ENCODE peak calls at places on chromosomes 13 and 19, in five cellular contexts. One of them, this sample, is unnamed. For H3K9me3 and H3K27me3, the result is how much of the 10 kb centered on the place peaks cover.

GRCh38 chr19:54133312-54133956 is 4.1 kb upstream of the CNOT3 start:
- DNase-seq in HCT116: peak
- DNase-seq in fibroblast of lung: no peak
- DNase-seq in PC-3: peak
- DNase-seq in right cardiac atrium: no peak
- DNase-seq in this sample: no peak

GRCh38 chr19:11737964-11738745 is 591 bp downstream of the ZNF823 start:
- DNase-seq in HCT116: no peak
- DNase-seq in fibroblast of lung: peak
- DNase-seq in PC-3: peak
- DNase-seq in right cardiac atrium: peak
- DNase-seq in this sample: peak

GRCh38 chr19:19113040-19113541 is 25.2 kb downstream of the TMEM161A start:
- DNase-seq in HCT116: no peak
- DNase-seq in fibroblast of lung: peak
- DNase-seq in PC-3: peak
- DNase-seq in right cardiac atrium: no peak
- DNase-seq in this sample: no peak

GRCh38 chr19:31841755-31842154 is 492.5 kb upstream of the TSHZ3 start:
- DNase-seq in HCT116: no peak
- DNase-seq in fibroblast of lung: no peak
- DNase-seq in PC-3: no peak
- DNase-seq in right cardiac atrium: no peak
- DNase-seq in this sample: no peak

GRCh38 chr19:49546825-49547565 is 19.2 kb downstream of the RCN3 start:
- DNase-seq in HCT116: peak
- DNase-seq in fibroblast of lung: peak
- DNase-seq in PC-3: peak
- DNase-seq in right cardiac atrium: peak
- DNase-seq in this sample: peak

GRCh38 chr19:54725321-54725720 is 1.1 kb downstream of the KIR3DL3 start:
- DNase-seq in HCT116: no peak
- DNase-seq in fibroblast of lung: no peak
- DNase-seq in PC-3: no peak
- DNase-seq in right cardiac atrium: no peak
- DNase-seq in this sample: no peak

GRCh38 chr19:9406798-9407352 is 28.5 kb downstream of the ZNF266 start:
- DNase-seq in HCT116: no peak
- DNase-seq in fibroblast of lung: peak
- DNase-seq in PC-3: no peak
- DNase-seq in right cardiac atrium: peak
- DNase-seq in this sample: peak

GRCh38 chr19:27846944-27847343 is 1366.0 kb downstream of the UQCRFS1 start:
- DNase-seq in HCT116: no peak
- DNase-seq in fibroblast of lung: no peak
- DNase-seq in PC-3: no peak
- DNase-seq in right cardiac atrium: no peak
- DNase-seq in this sample: no peak

GRCh38 chr13:26457212-26457611 is 100.3 kb upstream of the WASF3 start:
- DNase-seq in HCT116: no peak
- DNase-seq in fibroblast of lung: no peak
- DNase-seq in PC-3: peak
- DNase-seq in right cardiac atrium: no peak
- DNase-seq in this sample: no peak

GRCh38 chr19:11138659-11139526 is 16.7 kb downstream of the SPC24 start:
- DNase-seq in HCT116: no peak
- DNase-seq in fibroblast of lung: peak
- DNase-seq in PC-3: peak
- DNase-seq in right cardiac atrium: peak
- DNase-seq in this sample: peak

GRCh38 chr19:46913198-46913851 is 52.5 kb downstream of the ARHGAP35 start:
- DNase-seq in HCT116: no peak
- DNase-seq in fibroblast of lung: no peak
- DNase-seq in PC-3: no peak
- DNase-seq in right cardiac atrium: no peak
- DNase-seq in this sample: no peak
- H3K4me3 ChIP-seq in HCT116: peak
- H3K4me3 ChIP-seq in fibroblast of lung: no peak
- H3K4me3 ChIP-seq in PC-3: peak
- H3K4me3 ChIP-seq in right cardiac atrium: no peak
- H3K4me3 ChIP-seq in this sample: no peak

DNA sequence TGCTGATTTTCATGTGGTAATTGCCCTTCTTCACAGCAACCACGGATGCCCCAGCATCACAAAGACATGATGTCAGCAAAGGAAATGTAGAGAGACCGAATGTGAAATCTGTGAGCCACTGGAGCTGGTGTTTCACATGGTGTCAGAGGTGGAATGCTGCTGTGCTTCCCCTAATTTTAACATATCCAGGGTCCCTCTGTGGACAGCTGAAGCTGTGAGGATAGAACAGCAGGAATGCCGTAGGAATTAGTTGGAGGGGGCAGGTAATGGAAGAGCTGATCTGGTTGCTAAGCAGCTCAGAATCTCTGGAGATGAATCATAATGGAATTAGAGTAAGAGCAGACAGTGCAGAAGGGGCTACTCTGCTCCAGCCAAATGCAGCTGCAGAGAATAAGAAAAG is 68.9 kb upstream of the ZNF835 start:
- DNase-seq in HCT116: no peak
- DNase-seq in fibroblast of lung: no peak
- DNase-seq in PC-3: no peak
- DNase-seq in right cardiac atrium: no peak
- DNase-seq in this sample: no peak
- H3K9me3 ChIP-seq in HCT116: under half
- H3K9me3 ChIP-seq in fibroblast of lung: under half
- H3K9me3 ChIP-seq in PC-3: under half
- H3K9me3 ChIP-seq in right cardiac atrium: under half
- H3K9me3 ChIP-seq in this sample: under half

DNA sequence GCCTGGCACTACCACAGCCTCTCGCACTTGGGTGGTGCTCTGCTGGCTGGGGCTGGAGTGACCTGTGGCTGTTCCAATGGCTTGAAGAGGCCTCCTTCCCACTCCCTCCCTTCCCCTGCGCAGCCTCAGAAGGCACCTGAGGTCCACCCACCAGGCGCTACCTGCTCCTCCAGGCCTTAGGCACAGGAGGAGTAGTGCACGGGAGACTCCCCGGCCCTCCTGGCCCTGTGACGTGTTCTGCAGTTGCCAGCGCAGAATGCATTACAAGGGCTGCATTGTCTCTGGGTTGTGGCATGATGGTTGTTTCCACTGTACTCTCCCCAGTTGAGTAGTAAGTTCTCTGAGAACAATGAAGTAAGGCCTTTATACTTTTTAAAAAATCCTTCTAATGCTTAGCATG is 128.6 kb downstream of the TEX29 start:
- DNase-seq in HCT116: no peak
- DNase-seq in fibroblast of lung: no peak
- DNase-seq in PC-3: no peak
- DNase-seq in right cardiac atrium: no peak
- DNase-seq in this sample: no peak
- H3K27me3 ChIP-seq in HCT116: half or more
- H3K27me3 ChIP-seq in fibroblast of lung: under half
- H3K27me3 ChIP-seq in PC-3: under half
- H3K27me3 ChIP-seq in right cardiac atrium: under half
- H3K27me3 ChIP-seq in this sample: under half

GRCh38 chr13:40236566-40237168 is 429.8 kb downstream of the FOXO1 start:
- DNase-seq in HCT116: no peak
- DNase-seq in fibroblast of lung: peak
- DNase-seq in PC-3: no peak
- DNase-seq in right cardiac atrium: peak
- DNase-seq in this sample: no peak
- H3K4me3 ChIP-seq in HCT116: no peak
- H3K4me3 ChIP-seq in fibroblast of lung: no peak
- H3K4me3 ChIP-seq in PC-3: no peak
- H3K4me3 ChIP-seq in right cardiac atrium: no peak
- H3K4me3 ChIP-seq in this sample: no peak

DNA sequence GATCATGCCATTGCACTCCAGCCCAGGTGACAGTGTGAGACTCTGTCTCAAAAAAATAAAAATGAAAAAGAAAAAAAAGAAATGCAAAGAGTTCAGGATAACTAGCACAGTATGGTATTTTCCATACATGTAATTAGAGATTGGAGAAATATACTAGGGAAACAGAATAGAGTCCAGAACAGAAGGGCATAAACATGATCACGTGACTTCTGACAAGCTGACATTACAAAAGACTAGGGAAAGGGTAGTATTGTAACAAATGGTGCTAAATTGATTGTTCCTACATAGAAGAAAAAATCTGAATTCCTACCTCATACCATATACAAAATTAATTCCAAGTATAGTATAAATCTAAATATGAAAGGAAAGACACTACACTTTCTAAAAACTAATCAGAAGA is 1.3 kb upstream of the NLRP5 start:
- DNase-seq in HCT116: no peak
- DNase-seq in fibroblast of lung: no peak
- DNase-seq in PC-3: no peak
- DNase-seq in right cardiac atrium: no peak
- DNase-seq in this sample: no peak
- H3K9me3 ChIP-seq in HCT116: under half
- H3K9me3 ChIP-seq in fibroblast of lung: under half
- H3K9me3 ChIP-seq in PC-3: under half
- H3K9me3 ChIP-seq in right cardiac atrium: under half
- H3K9me3 ChIP-seq in this sample: under half

DNA sequence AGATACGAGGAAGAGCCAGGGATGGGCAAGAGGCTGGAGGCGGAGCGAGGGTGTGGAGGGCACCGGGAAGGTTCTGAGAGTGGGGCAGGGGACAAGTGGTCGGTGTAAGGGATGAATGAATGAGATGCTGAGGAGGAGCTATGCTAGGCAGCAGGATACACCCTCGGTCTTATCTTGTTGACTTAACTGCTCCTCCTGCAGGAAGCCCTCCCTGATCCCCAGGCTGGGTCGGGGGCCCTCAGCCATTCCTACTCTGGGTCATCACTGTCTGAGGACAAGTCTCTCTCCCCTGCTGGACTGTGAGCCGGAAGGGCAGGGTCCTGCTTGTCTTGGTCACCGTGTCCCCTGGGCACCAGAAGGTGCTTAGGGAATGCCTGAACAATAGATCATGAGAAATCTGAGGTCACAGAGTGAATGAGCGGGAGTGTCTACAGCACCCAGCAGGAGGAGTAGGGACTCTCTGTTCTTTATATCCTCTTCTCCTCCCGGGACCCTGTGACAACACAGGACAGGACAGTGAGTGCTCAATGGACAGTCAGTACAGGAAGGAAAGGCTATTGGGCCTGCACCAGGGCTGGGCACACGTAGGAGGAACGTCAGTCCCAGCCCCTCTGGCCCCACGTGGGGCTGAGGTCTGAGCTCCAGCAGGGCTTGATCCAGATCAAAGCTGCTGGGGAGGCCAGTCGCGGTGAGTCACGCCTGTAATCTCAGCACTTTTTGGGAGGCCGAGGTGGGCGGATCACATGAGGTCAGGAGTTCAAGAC is 6.5 kb downstream of the NKPD1 start:
- DNase-seq in HCT116: peak
- DNase-seq in fibroblast of lung: peak
- DNase-seq in PC-3: peak
- DNase-seq in right cardiac atrium: peak
- DNase-seq in this sample: peak
- H3K27me3 ChIP-seq in HCT116: under half
- H3K27me3 ChIP-seq in fibroblast of lung: under half
- H3K27me3 ChIP-seq in PC-3: under half
- H3K27me3 ChIP-seq in right cardiac atrium: under half
- H3K27me3 ChIP-seq in this sample: under half

GRCh38 chr19:7595466-7596133 is at the start of gene CAMSAP3:
- DNase-seq in HCT116: no peak
- DNase-seq in fibroblast of lung: no peak
- DNase-seq in PC-3: peak
- DNase-seq in right cardiac atrium: no peak
- DNase-seq in this sample: no peak
- H3K4me3 ChIP-seq in HCT116: peak
- H3K4me3 ChIP-seq in fibroblast of lung: peak
- H3K4me3 ChIP-seq in PC-3: peak
- H3K4me3 ChIP-seq in right cardiac atrium: peak
- H3K4me3 ChIP-seq in this sample: peak

DNA sequence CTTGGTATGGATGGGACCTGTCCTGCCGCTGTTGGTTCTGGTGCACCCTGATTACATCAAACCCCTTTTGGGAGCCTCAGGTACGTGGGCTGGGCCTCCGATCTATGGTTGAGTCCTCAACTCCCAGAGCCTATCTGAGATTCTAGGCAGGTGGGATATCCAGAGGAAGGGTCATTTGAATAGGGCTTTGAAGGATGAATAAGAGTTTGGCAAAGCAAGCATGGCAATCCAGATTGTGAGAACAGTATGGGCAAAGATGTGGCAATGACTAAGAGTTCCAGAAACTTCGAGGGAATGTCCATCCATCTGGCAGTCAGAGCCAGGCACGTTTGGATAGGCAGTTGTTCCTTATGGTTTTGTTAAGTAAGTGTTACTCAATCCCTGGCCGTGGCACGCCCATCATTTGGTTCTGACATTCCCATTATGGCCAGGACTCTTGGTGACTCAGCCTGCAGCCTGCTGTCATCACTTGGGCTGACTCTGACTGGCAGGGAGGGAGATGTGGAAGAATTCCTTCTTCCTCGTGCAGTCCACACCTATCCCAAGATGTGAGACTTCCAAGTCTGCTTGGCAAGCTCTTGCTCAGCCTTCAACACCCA is 21.5 kb downstream of the CYP4F22 start:
- DNase-seq in HCT116: no peak
- DNase-seq in fibroblast of lung: no peak
- DNase-seq in PC-3: no peak
- DNase-seq in right cardiac atrium: no peak
- DNase-seq in this sample: peak
- H3K9me3 ChIP-seq in HCT116: under half
- H3K9me3 ChIP-seq in fibroblast of lung: under half
- H3K9me3 ChIP-seq in PC-3: under half
- H3K9me3 ChIP-seq in right cardiac atrium: under half
- H3K9me3 ChIP-seq in this sample: under half

GRCh38 chr19:35288331-35288730 is 3.6 kb upstream of the MAG start:
- DNase-seq in HCT116: no peak
- DNase-seq in fibroblast of lung: no peak
- DNase-seq in PC-3: no peak
- DNase-seq in right cardiac atrium: no peak
- DNase-seq in this sample: no peak
- H3K27me3 ChIP-seq in HCT116: under half
- H3K27me3 ChIP-seq in fibroblast of lung: under half
- H3K27me3 ChIP-seq in PC-3: under half
- H3K27me3 ChIP-seq in right cardiac atrium: under half
- H3K27me3 ChIP-seq in this sample: under half

This sample was measured in MG63.